ENCODE peak calls at places on chromosome 13, in four cellular contexts. C, S, L and N are unnamed samples.
A peak's percentile ranks its signal among the peaks of the same experiment; 100 is the strongest.

GRCh38 chr13:83295684-83296083 is 586.6 kb downstream of the SLITRK1 start:
- DNase-seq in C (no peak), S (no peak), L (no peak), N (no peak)

GRCh38 chr13:80345771-80346510 is 5.0 kb upstream of the SPRY2 start:
- DNase-seq in C (no peak), S (no peak), L (no peak), N (no peak)

GRCh38 chr13:87671031-87671823 is at the start of gene SLITRK5:
- DNase-seq in C (peak; percentile 29), S (peak; percentile 69), L (peak; percentile 85), N (peak; percentile 70)

GRCh38 chr13:96089749-96090239 is at the start of gene HS6ST3:
- DNase-seq in C (no peak), S (no peak), L (peak; percentile 75), N (peak; percentile 73)

GRCh38 chr13:51804295-51805172 is 571 bp upstream of the DHRS12 start:
- DNase-seq in C (no peak), S (peak; percentile 53), L (no peak), N (peak; percentile 42)

GRCh38 chr13:32530841-32531253 is 7.7 kb downstream of the N4BP2L2 start:
- DNase-seq in C (no peak), S (no peak), L (peak; percentile 1), N (no peak)

GRCh38 chr13:76293751-76294150 is 592.5 kb downstream of the KCTD12 start:
- DNase-seq in C (no peak), S (no peak), L (no peak), N (no peak)

GRCh38 chr13:21034602-21035190 is 26.7 kb downstream of the LATS2 start:
- DNase-seq in C (no peak), S (no peak), L (peak; percentile 63), N (no peak)

GRCh38 chr13:20383058-20383457 is 142.6 kb downstream of the CRYL1 start:
- DNase-seq in C (no peak), S (no peak), L (no peak), N (no peak)

GRCh38 chr13:113636266-113636963 is 21.6 kb downstream of the ATP4B start:
- DNase-seq in C (no peak), S (no peak), L (no peak), N (no peak)

GRCh38 chr13:35720690-35721554 is 244.4 kb upstream of the MAB21L1 start:
- DNase-seq in C (peak; percentile 15), S (peak; percentile 42), L (peak; percentile 84), N (peak; percentile 49)

GRCh38 chr13:98787173-98787572 is 34.7 kb upstream of the SLC15A1 start:
- DNase-seq in C (no peak), S (no peak), L (no peak), N (no peak)

GRCh38 chr13:113650731-113651148 is 7.3 kb downstream of the ATP4B start:
- DNase-seq in C (no peak), S (peak; percentile 5), L (no peak), N (peak; percentile 24)

GRCh38 chr13:92187378-92187989 is 789.1 kb downstream of the GPC5 start:
- DNase-seq in C (no peak), S (no peak), L (peak; percentile 72), N (no peak)

GRCh38 chr13:47004022-47004421 is 107.2 kb upstream of the HTR2A start:
- DNase-seq in C (no peak), S (no peak), L (no peak), N (no peak)

GRCh38 chr13:29674532-29674931 is 79.0 kb upstream of the SLC7A1 start:
- DNase-seq in C (no peak), S (no peak), L (no peak), N (no peak)

GRCh38 chr13:72645521-72645920 is 81.9 kb downstream of the MZT1 start:
- DNase-seq in C (no peak), S (no peak), L (no peak), N (no peak)

GRCh38 chr13:98797456-98797855 is 45.0 kb upstream of the SLC15A1 start:
- DNase-seq in C (no peak), S (no peak), L (no peak), N (no peak)

GRCh38 chr13:21825186-21825585 is 154.3 kb downstream of the FGF9 start:
- DNase-seq in C (no peak), S (no peak), L (no peak), N (no peak)

GRCh38 chr13:21435710-21436151 is 23.4 kb downstream of the ZDHHC20 start:
- DNase-seq in C (peak; percentile 74), S (peak; percentile 63), L (no peak), N (peak; percentile 68)

DNA sequence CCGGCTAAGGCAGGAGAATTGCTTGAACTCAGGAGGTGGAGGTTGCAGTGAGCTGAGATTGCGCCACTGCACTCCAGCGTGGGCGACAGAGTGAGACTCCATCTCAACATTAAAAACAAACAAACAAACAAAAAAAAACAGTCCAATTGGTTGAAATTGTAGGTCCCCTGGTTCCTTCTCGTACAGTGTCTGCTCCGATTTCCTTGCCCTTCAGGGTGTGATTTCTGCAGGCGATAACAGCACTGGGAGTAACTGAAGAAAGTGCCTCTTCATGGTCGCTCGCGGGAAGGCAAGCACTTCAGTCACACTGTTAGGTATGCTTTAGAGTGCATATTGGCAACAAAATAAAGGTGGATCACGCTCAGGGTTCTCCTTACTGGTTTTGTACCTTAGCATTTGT is 39.7 kb downstream of the TPT1 start:
- DNase-seq in C (no peak), S (no peak), L (no peak), N (no peak)
- TF ChIP-seq POLR2AphosphoS5 in C (no peak), S (no peak), L (no peak), N (no peak)

DNA sequence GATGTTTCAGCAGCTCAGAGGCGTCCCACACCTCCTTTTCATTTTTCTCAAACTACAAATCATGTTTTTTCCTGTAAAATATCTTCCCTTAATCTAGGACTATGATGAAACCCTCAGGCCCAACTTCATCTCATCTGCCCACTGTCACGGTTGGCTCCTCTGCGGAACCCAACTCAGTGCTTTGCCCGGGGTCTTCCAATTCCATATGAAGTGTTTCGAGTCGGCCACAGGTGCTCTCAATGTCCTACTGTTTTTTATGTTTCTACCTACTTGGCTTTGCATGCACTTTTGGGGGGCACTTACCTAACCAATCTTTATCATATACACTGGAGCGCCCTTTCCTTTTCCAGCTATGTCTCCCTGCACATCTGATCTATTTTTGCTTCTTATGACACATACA is 28.1 kb downstream of the COL4A1 start:
- DNase-seq in C (no peak), S (no peak), L (no peak), N (no peak)
- TF ChIP-seq CTCF in C (no peak), S (no peak), L (no peak), N (no peak)

GRCh38 chr13:33610471-33611015 is 207.4 kb upstream of the RFC3 start:
- DNase-seq in C (no peak), S (peak; percentile 13), L (peak; percentile 60), N (no peak)
- H3K4me3 ChIP-seq in C (no peak overlapping the region), S (no peak overlapping the region), L (no peak overlapping the region), N (peak overlapping the region; percentile 21)

DNA sequence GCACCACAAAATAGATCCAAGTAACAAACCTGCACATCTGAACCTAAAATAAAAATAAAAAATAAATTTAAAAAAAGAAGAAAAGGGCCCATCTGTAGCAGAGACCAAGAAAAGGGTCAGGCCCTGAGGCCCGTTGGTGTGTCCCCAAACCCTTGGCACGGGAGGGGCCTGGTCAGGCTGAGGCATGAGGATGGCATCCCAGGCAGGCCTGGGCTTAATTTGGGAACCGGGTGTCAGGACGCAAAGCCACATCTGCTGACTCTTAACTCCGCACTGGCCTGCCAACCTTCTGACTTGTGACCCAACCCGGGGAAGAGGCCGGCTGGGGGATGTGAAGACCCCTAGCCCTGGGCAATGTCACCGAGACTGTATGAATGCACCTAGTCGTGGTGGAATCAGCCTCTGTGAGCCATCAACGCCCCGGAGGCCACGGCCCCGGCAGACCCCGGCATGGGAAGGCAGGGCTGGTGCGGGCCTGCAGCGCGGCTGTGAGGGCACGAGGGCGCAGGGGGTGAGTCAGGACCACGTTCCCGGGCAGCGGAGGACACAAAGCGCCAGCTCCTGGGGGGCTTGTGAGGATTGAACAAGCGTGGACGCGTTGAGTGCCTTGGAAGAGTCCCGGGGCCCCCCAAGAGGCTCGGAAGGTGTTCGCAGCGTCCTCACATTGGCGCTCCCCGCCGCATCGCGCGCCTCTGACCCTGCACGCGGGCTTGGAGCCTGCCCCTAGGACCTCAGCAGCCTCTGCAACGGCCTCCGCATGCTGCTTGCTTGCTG is 38.2 kb downstream of the ATP12A start:
- DNase-seq in C (no peak), S (no peak), L (no peak), N (no peak)
- TF ChIP-seq POLR2AphosphoS5 in C (no peak), S (no peak), L (no peak), N (no peak)

GRCh38 chr13:53201454-53202225 is 173.0 kb downstream of the OLFM4 start:
- DNase-seq in C (no peak), S (peak; percentile 15), L (peak; percentile 65), N (no peak)
- TF ChIP-seq CTCF in C (no peak), S (peak; percentile 14), L (peak; percentile 74), N (peak; percentile 8)

DNA sequence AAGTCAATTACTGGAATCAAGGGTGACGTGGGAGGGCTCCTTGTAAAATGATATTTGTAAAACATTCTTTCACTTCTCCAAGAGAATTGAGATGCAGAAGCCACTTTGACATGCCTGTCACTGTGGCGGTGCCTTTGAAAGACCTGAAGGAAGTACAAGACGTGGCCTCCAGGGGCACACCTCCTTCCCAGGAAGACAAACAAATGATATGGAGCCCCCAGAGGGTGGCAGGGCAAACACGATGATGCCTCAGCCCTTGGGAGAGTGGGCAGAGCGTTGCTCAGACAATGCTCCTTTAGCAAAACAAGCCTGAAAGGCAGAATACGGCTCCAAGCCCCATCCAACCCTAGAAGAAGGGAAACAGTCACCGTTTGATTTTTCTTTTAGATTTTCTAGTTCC is 9.3 kb upstream of the ATP12A start:
- DNase-seq in C (no peak), S (no peak), L (peak; percentile 87), N (no peak)
- H3K4me3 ChIP-seq in C (no peak overlapping the region), S (no peak overlapping the region), L (peak overlapping the region; percentile 18), N (no peak overlapping the region)

GRCh38 chr13:27658569-27658968 is 36.9 kb downstream of the POLR1D start:
- DNase-seq in C (no peak), S (no peak), L (no peak), N (no peak)

GRCh38 chr13:27654816-27655215 is 33.1 kb downstream of the POLR1D start:
- DNase-seq in C (no peak), S (no peak), L (no peak), N (no peak)

GRCh38 chr13:27657724-27658123 is 36.0 kb downstream of the POLR1D start:
- DNase-seq in C (no peak), S (no peak), L (no peak), N (no peak)

GRCh38 chr13:27650312-27650711 is 28.6 kb downstream of the POLR1D start:
- DNase-seq in C (no peak), S (no peak), L (no peak), N (no peak)

DNA sequence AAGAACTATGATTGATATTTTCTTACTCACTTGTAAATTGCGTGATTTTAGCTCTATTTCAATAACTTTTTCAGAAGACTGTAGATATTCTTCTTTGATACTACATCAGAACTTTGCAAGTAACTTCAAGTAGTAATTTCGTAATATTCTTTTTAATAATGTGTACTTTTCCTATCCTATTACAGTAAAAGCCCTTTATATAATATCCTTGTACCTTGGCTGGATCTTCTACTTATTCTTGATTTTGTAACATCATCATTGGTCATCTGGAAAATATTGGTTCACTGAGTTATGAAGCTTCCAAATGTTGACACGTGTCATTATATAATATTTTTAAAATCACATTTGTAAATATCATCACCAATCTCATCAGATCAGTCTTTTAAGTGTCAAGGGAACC is 32.4 kb downstream of the POLR1D start:
- DNase-seq in C (no peak), S (no peak), L (no peak), N (no peak)
- TF ChIP-seq POLR2AphosphoS5 in C (no peak), S (no peak), L (no peak), N (no peak)